ENCODE peak calls at places on chromosome 12, in five cellular contexts. One of them, this sample, is unnamed.

GRCh38 chr12:12976366-12976765 is 23.7 kb downstream of the HEBP1 start:
- DNase-seq in left colon: no peak
- DNase-seq in CD8-positive, alpha-beta T cell: no peak
- DNase-seq in T-helper 9 cell: no peak
- DNase-seq in left cardiac atrium: no peak
- DNase-seq in this sample: no peak

GRCh38 chr12:116162071-116162470 is 115.4 kb downstream of the MED13L start:
- DNase-seq in left colon: no peak
- DNase-seq in CD8-positive, alpha-beta T cell: no peak
- DNase-seq in T-helper 9 cell: no peak
- DNase-seq in left cardiac atrium: no peak
- DNase-seq in this sample: no peak

GRCh38 chr12:20631711-20632110 is 63.4 kb upstream of the SLCO1C1 start:
- DNase-seq in left colon: no peak
- DNase-seq in CD8-positive, alpha-beta T cell: no peak
- DNase-seq in T-helper 9 cell: no peak
- DNase-seq in left cardiac atrium: no peak
- DNase-seq in this sample: no peak

GRCh38 chr12:76266797-76267196 is 81.4 kb downstream of the BBS10 start:
- DNase-seq in left colon: no peak
- DNase-seq in CD8-positive, alpha-beta T cell: no peak
- DNase-seq in T-helper 9 cell: no peak
- DNase-seq in left cardiac atrium: peak; percentile 51
- DNase-seq in this sample: no peak

GRCh38 chr12:65313704-65314317 is 35.3 kb downstream of the MSRB3 start:
- DNase-seq in left colon: no peak
- DNase-seq in CD8-positive, alpha-beta T cell: no peak
- DNase-seq in T-helper 9 cell: no peak
- DNase-seq in left cardiac atrium: no peak
- DNase-seq in this sample: no peak

GRCh38 chr12:120856980-120857379 is 47.2 kb downstream of the SPPL3 start:
- DNase-seq in left colon: no peak
- DNase-seq in CD8-positive, alpha-beta T cell: no peak
- DNase-seq in T-helper 9 cell: no peak
- DNase-seq in left cardiac atrium: no peak
- DNase-seq in this sample: no peak

GRCh38 chr12:94026566-94026965 is 121.8 kb upstream of the PLXNC1 start:
- DNase-seq in left colon: no peak
- DNase-seq in CD8-positive, alpha-beta T cell: no peak
- DNase-seq in T-helper 9 cell: no peak
- DNase-seq in left cardiac atrium: no peak
- DNase-seq in this sample: no peak

GRCh38 chr12:2649201-2650030 is 145.4 kb upstream of the FKBP4 start:
- DNase-seq in left colon: no peak
- DNase-seq in CD8-positive, alpha-beta T cell: no peak
- DNase-seq in T-helper 9 cell: no peak
- DNase-seq in left cardiac atrium: no peak
- DNase-seq in this sample: no peak

GRCh38 chr12:109553929-109554500 is 19.3 kb downstream of the MMAB start:
- DNase-seq in left colon: no peak
- DNase-seq in CD8-positive, alpha-beta T cell: no peak
- DNase-seq in T-helper 9 cell: no peak
- DNase-seq in left cardiac atrium: no peak
- DNase-seq in this sample: no peak

GRCh38 chr12:11593013-11593412 is 56.5 kb upstream of the ETV6 start:
- DNase-seq in left colon: no peak
- DNase-seq in CD8-positive, alpha-beta T cell: no peak
- DNase-seq in T-helper 9 cell: no peak
- DNase-seq in left cardiac atrium: no peak
- DNase-seq in this sample: no peak

GRCh38 chr12:93174048-93174447 is 203.7 kb upstream of the NUDT4 start:
- DNase-seq in left colon: no peak
- DNase-seq in CD8-positive, alpha-beta T cell: no peak
- DNase-seq in T-helper 9 cell: no peak
- DNase-seq in left cardiac atrium: no peak
- DNase-seq in this sample: no peak

GRCh38 chr12:56720696-56721615 is 4.1 kb downstream of the NACA start:
- DNase-seq in left colon: no peak
- DNase-seq in CD8-positive, alpha-beta T cell: no peak
- DNase-seq in T-helper 9 cell: no peak
- DNase-seq in left cardiac atrium: no peak
- DNase-seq in this sample: no peak

GRCh38 chr12:7834701-7835100 is 38.0 kb downstream of the SLC2A14 start:
- DNase-seq in left colon: no peak
- DNase-seq in CD8-positive, alpha-beta T cell: no peak
- DNase-seq in T-helper 9 cell: no peak
- DNase-seq in left cardiac atrium: no peak
- DNase-seq in this sample: no peak

GRCh38 chr12:113119980-113120669 is 15.4 kb downstream of the RASAL1 start:
- DNase-seq in left colon: no peak
- DNase-seq in CD8-positive, alpha-beta T cell: no peak
- DNase-seq in T-helper 9 cell: no peak
- DNase-seq in left cardiac atrium: no peak
- DNase-seq in this sample: no peak

GRCh38 chr12:105275997-105276760 is 40.2 kb upstream of the APPL2 start:
- DNase-seq in left colon: no peak
- DNase-seq in CD8-positive, alpha-beta T cell: no peak
- DNase-seq in T-helper 9 cell: no peak
- DNase-seq in left cardiac atrium: no peak
- DNase-seq in this sample: no peak

GRCh38 chr12:58143498-58143897 is 202.1 kb downstream of the ATP23 start:
- DNase-seq in left colon: peak; percentile 27
- DNase-seq in CD8-positive, alpha-beta T cell: no peak
- DNase-seq in T-helper 9 cell: no peak
- DNase-seq in left cardiac atrium: no peak
- DNase-seq in this sample: no peak

GRCh38 chr12:102756564-102756963 is 160.5 kb downstream of the PAH start:
- DNase-seq in left colon: no peak
- DNase-seq in CD8-positive, alpha-beta T cell: no peak
- DNase-seq in T-helper 9 cell: no peak
- DNase-seq in left cardiac atrium: peak; percentile 37
- DNase-seq in this sample: no peak

GRCh38 chr12:108701779-108702435 is 29.4 kb downstream of the CORO1C start:
- DNase-seq in left colon: no peak
- DNase-seq in CD8-positive, alpha-beta T cell: no peak
- DNase-seq in T-helper 9 cell: no peak
- DNase-seq in left cardiac atrium: no peak
- DNase-seq in this sample: no peak

GRCh38 chr12:10701843-10702242 is 21.3 kb downstream of the YBX3 start:
- DNase-seq in left colon: no peak
- DNase-seq in CD8-positive, alpha-beta T cell: no peak
- DNase-seq in T-helper 9 cell: no peak
- DNase-seq in left cardiac atrium: no peak
- DNase-seq in this sample: no peak

GRCh38 chr12:29725587-29726320 is 58.0 kb downstream of the TMTC1 start:
- DNase-seq in left colon: peak; percentile 35
- DNase-seq in CD8-positive, alpha-beta T cell: no peak
- DNase-seq in T-helper 9 cell: no peak
- DNase-seq in left cardiac atrium: peak; percentile 69
- DNase-seq in this sample: no peak

GRCh38 chr12:5333096-5333495 is 98.8 kb upstream of the NTF3 start:
- DNase-seq in left colon: no peak
- DNase-seq in CD8-positive, alpha-beta T cell: no peak
- DNase-seq in T-helper 9 cell: no peak
- DNase-seq in left cardiac atrium: no peak
- DNase-seq in this sample: no peak

GRCh38 chr12:68042212-68042699 is 53.0 kb downstream of the IFNG-AS1 start:
- DNase-seq in left colon: no peak
- DNase-seq in CD8-positive, alpha-beta T cell: no peak
- DNase-seq in T-helper 9 cell: no peak
- DNase-seq in left cardiac atrium: no peak
- DNase-seq in this sample: no peak

GRCh38 chr12:118853634-118854033 is 127.7 kb upstream of the SRRM4 start:
- DNase-seq in left colon: no peak
- DNase-seq in CD8-positive, alpha-beta T cell: no peak
- DNase-seq in T-helper 9 cell: no peak
- DNase-seq in left cardiac atrium: no peak
- DNase-seq in this sample: no peak

GRCh38 chr12:94761559-94761958 is 111.2 kb upstream of the TMCC3 start:
- DNase-seq in left colon: no peak
- DNase-seq in CD8-positive, alpha-beta T cell: no peak
- DNase-seq in T-helper 9 cell: no peak
- DNase-seq in left cardiac atrium: no peak
- DNase-seq in this sample: no peak

GRCh38 chr12:52391618-52392002 is 6.2 kb upstream of the KRT84 start:
- DNase-seq in left colon: peak; percentile 59
- DNase-seq in CD8-positive, alpha-beta T cell: no peak
- DNase-seq in T-helper 9 cell: no peak
- DNase-seq in left cardiac atrium: peak; percentile 57
- DNase-seq in this sample: no peak

GRCh38 chr12:16515666-16516065 is 90.3 kb downstream of the LMO3 start:
- DNase-seq in left colon: no peak
- DNase-seq in CD8-positive, alpha-beta T cell: no peak
- DNase-seq in T-helper 9 cell: no peak
- DNase-seq in left cardiac atrium: no peak
- DNase-seq in this sample: no peak

GRCh38 chr12:31117203-31118011 is 43.7 kb downstream of the DDX11 start:
- DNase-seq in left colon: no peak
- DNase-seq in CD8-positive, alpha-beta T cell: peak; percentile 55
- DNase-seq in T-helper 9 cell: peak; percentile 51
- DNase-seq in left cardiac atrium: peak; percentile 41
- DNase-seq in this sample: no peak

GRCh38 chr12:118061876-118062791 is 1.2 kb upstream of the WSB2 start:
- DNase-seq in left colon: peak; percentile 50
- DNase-seq in CD8-positive, alpha-beta T cell: no peak
- DNase-seq in T-helper 9 cell: peak; percentile 3
- DNase-seq in left cardiac atrium: peak; percentile 45
- DNase-seq in this sample: no peak

GRCh38 chr12:95731519-95731958 is 59.0 kb downstream of the NTN4 start:
- DNase-seq in left colon: no peak
- DNase-seq in CD8-positive, alpha-beta T cell: no peak
- DNase-seq in T-helper 9 cell: no peak
- DNase-seq in left cardiac atrium: no peak
- DNase-seq in this sample: no peak

GRCh38 chr12:26963413-26963812 is 25.1 kb downstream of the FGFR1OP2 start:
- DNase-seq in left colon: no peak
- DNase-seq in CD8-positive, alpha-beta T cell: no peak
- DNase-seq in T-helper 9 cell: no peak
- DNase-seq in left cardiac atrium: no peak
- DNase-seq in this sample: no peak

GRCh38 chr12:52423661-52424503 is 10.3 kb downstream of the KRT75 start:
- DNase-seq in left colon: no peak
- DNase-seq in CD8-positive, alpha-beta T cell: no peak
- DNase-seq in T-helper 9 cell: no peak
- DNase-seq in left cardiac atrium: no peak
- DNase-seq in this sample: no peak

GRCh38 chr12:49288412-49288853 is 6.5 kb upstream of the PRPH start:
- DNase-seq in left colon: no peak
- DNase-seq in CD8-positive, alpha-beta T cell: peak; percentile 61
- DNase-seq in T-helper 9 cell: peak; percentile 64
- DNase-seq in left cardiac atrium: no peak
- DNase-seq in this sample: peak; percentile 30